ENCODE peak calls at places on chromosomes 13 and 19, in eight cellular contexts. One of them, this sample, is unnamed.

GRCh38 chr19:29565171-29565570 is 39.4 kb downstream of the VSTM2B start:
- DNase-seq in left lung: no peak
- DNase-seq in AG04449: no peak
- DNase-seq in GM06990: no peak
- DNase-seq in mucosa of descending colon: no peak
- DNase-seq in fibroblast of the aortic adventitia: no peak
- DNase-seq in H1: no peak
- DNase-seq in suprapubic skin: no peak
- DNase-seq in this sample: no peak

GRCh38 chr19:34023381-34023780 is 148.9 kb upstream of the LSM14A start:
- DNase-seq in GM06990: no peak
- DNase-seq in suprapubic skin: no peak
- DNase-seq in AG04449: no peak
- DNase-seq in H1: no peak
- DNase-seq in mucosa of descending colon: no peak
- DNase-seq in left lung: no peak
- DNase-seq in fibroblast of the aortic adventitia: no peak
- DNase-seq in this sample: no peak

GRCh38 chr13:25262261-25262660 is 25.0 kb downstream of the MTMR6 start:
- DNase-seq in GM06990: no peak
- DNase-seq in H1: no peak
- DNase-seq in left lung: no peak
- DNase-seq in suprapubic skin: no peak
- DNase-seq in mucosa of descending colon: no peak
- DNase-seq in AG04449: no peak
- DNase-seq in fibroblast of the aortic adventitia: no peak
- DNase-seq in this sample: no peak

GRCh38 chr19:47019431-47020041 is at the start of gene NPAS1:
- DNase-seq in mucosa of descending colon: no peak
- DNase-seq in H1: no peak
- DNase-seq in left lung: no peak
- DNase-seq in fibroblast of the aortic adventitia: no peak
- DNase-seq in AG04449: no peak
- DNase-seq in suprapubic skin: no peak
- DNase-seq in GM06990: no peak
- DNase-seq in this sample: no peak

GRCh38 chr13:24180743-24181384 is 20.3 kb downstream of the SPATA13 start:
- DNase-seq in fibroblast of the aortic adventitia: peak
- DNase-seq in GM06990: no peak
- DNase-seq in H1: no peak
- DNase-seq in suprapubic skin: no peak
- DNase-seq in AG04449: no peak
- DNase-seq in mucosa of descending colon: no peak
- DNase-seq in left lung: no peak
- DNase-seq in this sample: no peak

GRCh38 chr19:34430738-34431625 is 2.8 kb downstream of the UBA2 start:
- DNase-seq in GM06990: no peak
- DNase-seq in H1: no peak
- DNase-seq in mucosa of descending colon: no peak
- DNase-seq in fibroblast of the aortic adventitia: peak
- DNase-seq in AG04449: no peak
- DNase-seq in suprapubic skin: no peak
- DNase-seq in left lung: no peak
- DNase-seq in this sample: peak

GRCh38 chr19:4172861-4173473 is 9.4 kb downstream of the SIRT6 start:
- DNase-seq in mucosa of descending colon: peak
- DNase-seq in suprapubic skin: no peak
- DNase-seq in left lung: peak
- DNase-seq in H1: no peak
- DNase-seq in fibroblast of the aortic adventitia: peak
- DNase-seq in GM06990: no peak
- DNase-seq in AG04449: no peak
- DNase-seq in this sample: no peak

GRCh38 chr19:47663911-47664771 is 49.1 kb upstream of the EHD2 start:
- DNase-seq in fibroblast of the aortic adventitia: peak
- DNase-seq in H1: no peak
- DNase-seq in GM06990: no peak
- DNase-seq in AG04449: peak
- DNase-seq in mucosa of descending colon: no peak
- DNase-seq in suprapubic skin: peak
- DNase-seq in left lung: peak
- DNase-seq in this sample: no peak

GRCh38 chr19:40055832-40056504 is at the start of gene ZNF780B:
- DNase-seq in fibroblast of the aortic adventitia: peak
- DNase-seq in H1: peak
- DNase-seq in GM06990: peak
- DNase-seq in suprapubic skin: peak
- DNase-seq in AG04449: no peak
- DNase-seq in left lung: peak
- DNase-seq in mucosa of descending colon: peak
- DNase-seq in this sample: peak

GRCh38 chr19:43429395-43429794 is 14.7 kb downstream of the TEX101 start:
- DNase-seq in fibroblast of the aortic adventitia: no peak
- DNase-seq in left lung: no peak
- DNase-seq in suprapubic skin: no peak
- DNase-seq in H1: no peak
- DNase-seq in GM06990: no peak
- DNase-seq in mucosa of descending colon: no peak
- DNase-seq in AG04449: no peak
- DNase-seq in this sample: no peak

GRCh38 chr19:43433689-43434088 is 19.0 kb downstream of the TEX101 start:
- DNase-seq in fibroblast of the aortic adventitia: no peak
- DNase-seq in H1: no peak
- DNase-seq in AG04449: no peak
- DNase-seq in suprapubic skin: no peak
- DNase-seq in GM06990: no peak
- DNase-seq in mucosa of descending colon: no peak
- DNase-seq in left lung: no peak
- DNase-seq in this sample: no peak

GRCh38 chr19:43432866-43433673 is 18.4 kb downstream of the TEX101 start:
- DNase-seq in fibroblast of the aortic adventitia: peak
- DNase-seq in mucosa of descending colon: peak
- DNase-seq in H1: peak
- DNase-seq in left lung: peak
- DNase-seq in GM06990: peak
- DNase-seq in AG04449: no peak
- DNase-seq in suprapubic skin: no peak
- DNase-seq in this sample: peak

GRCh38 chr19:43430976-43431375 is 16.3 kb downstream of the TEX101 start:
- DNase-seq in mucosa of descending colon: no peak
- DNase-seq in AG04449: no peak
- DNase-seq in fibroblast of the aortic adventitia: no peak
- DNase-seq in suprapubic skin: no peak
- DNase-seq in H1: no peak
- DNase-seq in GM06990: no peak
- DNase-seq in left lung: no peak
- DNase-seq in this sample: no peak

DNA sequence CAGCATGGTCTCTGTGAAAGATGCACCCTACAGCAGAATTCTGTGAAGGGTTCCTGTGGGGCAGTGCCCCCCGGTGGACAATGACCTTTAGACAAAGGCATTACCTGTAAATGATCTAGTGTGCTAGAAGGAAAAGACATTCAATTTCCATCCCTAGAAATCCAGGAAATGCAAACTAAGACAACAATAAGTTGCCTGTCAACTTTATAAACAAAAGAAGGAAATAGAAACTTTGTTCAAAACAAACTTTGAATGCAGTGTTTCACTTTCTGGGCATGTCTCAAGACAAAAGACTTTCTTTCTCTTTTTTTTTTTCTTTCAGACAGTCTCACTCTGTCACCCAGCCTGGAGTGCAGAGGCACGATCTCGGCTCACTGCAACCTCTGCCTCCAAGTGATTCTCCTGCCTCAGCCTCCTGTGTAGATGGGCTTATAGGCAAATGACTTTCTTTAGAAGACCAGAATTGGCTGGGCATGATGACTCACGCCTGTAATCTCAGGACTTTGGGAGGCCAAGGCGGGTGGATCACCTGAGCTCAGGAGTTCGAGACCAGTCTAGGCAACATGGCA is 15.5 kb downstream of the TEX101 start:
- DNase-seq in AG04449: no peak
- DNase-seq in H1: no peak
- DNase-seq in suprapubic skin: no peak
- DNase-seq in fibroblast of the aortic adventitia: peak
- DNase-seq in mucosa of descending colon: no peak
- DNase-seq in left lung: no peak
- DNase-seq in GM06990: no peak
- DNase-seq in this sample: peak
- TF ChIP-seq CTCF in AG04449: peak
- TF ChIP-seq CTCF in H1: peak
- TF ChIP-seq CTCF in suprapubic skin: no peak
- TF ChIP-seq CTCF in fibroblast of the aortic adventitia: peak
- TF ChIP-seq CTCF in mucosa of descending colon: no peak
- TF ChIP-seq CTCF in left lung: no peak
- TF ChIP-seq CTCF in GM06990: no peak
- TF ChIP-seq CTCF in this sample: peak

GRCh38 chr19:56838680-56838929 is 1.9 kb downstream of the PEG3 start:
- DNase-seq in mucosa of descending colon: no peak
- DNase-seq in left lung: no peak
- DNase-seq in AG04449: no peak
- DNase-seq in GM06990: no peak
- DNase-seq in suprapubic skin: no peak
- DNase-seq in fibroblast of the aortic adventitia: no peak
- DNase-seq in H1: no peak
- DNase-seq in this sample: no peak

GRCh38 chr19:56838930-56839664 is 1.4 kb downstream of the PEG3 start:
- DNase-seq in suprapubic skin: peak
- DNase-seq in GM06990: no peak
- DNase-seq in fibroblast of the aortic adventitia: no peak
- DNase-seq in left lung: peak
- DNase-seq in mucosa of descending colon: peak
- DNase-seq in AG04449: no peak
- DNase-seq in H1: no peak
- DNase-seq in this sample: no peak

GRCh38 chr19:56840452-56841193 is at the start of the genes PEG3 and ZIM2:
- DNase-seq in mucosa of descending colon: peak
- DNase-seq in AG04449: no peak
- DNase-seq in left lung: peak
- DNase-seq in GM06990: no peak
- DNase-seq in H1: no peak
- DNase-seq in suprapubic skin: peak
- DNase-seq in fibroblast of the aortic adventitia: no peak
- DNase-seq in this sample: no peak

GRCh38 chr19:56841194-56841546 is 644 bp upstream of the PEG3 start:
- DNase-seq in suprapubic skin: no peak
- DNase-seq in GM06990: no peak
- DNase-seq in fibroblast of the aortic adventitia: no peak
- DNase-seq in left lung: no peak
- DNase-seq in H1: no peak
- DNase-seq in mucosa of descending colon: no peak
- DNase-seq in AG04449: no peak
- DNase-seq in this sample: no peak

DNA sequence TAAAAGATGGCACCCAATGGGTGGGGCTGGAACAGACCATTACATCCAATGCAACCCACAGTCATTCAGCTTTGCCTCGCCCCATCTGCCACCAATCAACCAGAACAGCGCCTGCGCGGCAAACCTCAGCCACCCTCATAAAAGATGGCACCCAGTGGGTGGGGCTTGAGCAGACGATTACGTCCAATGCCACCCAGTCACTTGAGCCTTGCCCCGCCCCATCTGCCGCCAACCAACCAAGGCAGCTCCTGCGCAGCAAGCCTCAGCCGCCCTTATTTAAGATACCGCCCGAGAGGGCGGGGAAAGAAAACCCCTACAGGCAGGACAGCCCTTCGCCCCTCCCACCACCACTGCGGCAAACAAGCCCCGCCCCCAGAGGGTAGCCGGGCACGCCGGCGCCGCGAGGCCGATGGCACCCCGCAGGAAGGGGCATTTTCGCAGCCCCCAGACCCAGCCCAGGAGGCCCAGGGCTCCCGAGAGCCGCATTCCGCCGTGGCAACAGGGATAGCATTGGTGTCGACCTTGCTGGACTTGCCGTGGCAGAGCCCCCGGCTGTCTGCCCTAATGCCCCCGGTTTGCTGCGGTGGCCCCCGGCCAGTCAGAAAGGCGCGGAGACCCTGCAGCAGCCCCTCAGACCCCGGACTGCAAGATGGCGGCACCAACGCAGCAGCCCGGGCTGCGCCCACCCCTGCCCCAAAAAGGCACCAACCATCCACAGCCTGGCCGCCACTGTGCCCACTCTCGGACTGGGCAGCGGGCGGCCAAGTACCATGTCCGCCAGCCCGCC is 668 bp downstream of the PEG3 start:
- DNase-seq in mucosa of descending colon: peak
- DNase-seq in fibroblast of the aortic adventitia: no peak
- DNase-seq in H1: no peak
- DNase-seq in suprapubic skin: peak
- DNase-seq in left lung: peak
- DNase-seq in GM06990: no peak
- DNase-seq in AG04449: no peak
- DNase-seq in this sample: no peak
- H3K4me3 ChIP-seq in mucosa of descending colon: no peak
- H3K4me3 ChIP-seq in fibroblast of the aortic adventitia: no peak
- H3K4me3 ChIP-seq in H1: no peak
- H3K4me3 ChIP-seq in suprapubic skin: peak
- H3K4me3 ChIP-seq in left lung: peak
- H3K4me3 ChIP-seq in GM06990: no peak
- H3K4me3 ChIP-seq in AG04449: no peak
- H3K4me3 ChIP-seq in this sample: no peak

DNA sequence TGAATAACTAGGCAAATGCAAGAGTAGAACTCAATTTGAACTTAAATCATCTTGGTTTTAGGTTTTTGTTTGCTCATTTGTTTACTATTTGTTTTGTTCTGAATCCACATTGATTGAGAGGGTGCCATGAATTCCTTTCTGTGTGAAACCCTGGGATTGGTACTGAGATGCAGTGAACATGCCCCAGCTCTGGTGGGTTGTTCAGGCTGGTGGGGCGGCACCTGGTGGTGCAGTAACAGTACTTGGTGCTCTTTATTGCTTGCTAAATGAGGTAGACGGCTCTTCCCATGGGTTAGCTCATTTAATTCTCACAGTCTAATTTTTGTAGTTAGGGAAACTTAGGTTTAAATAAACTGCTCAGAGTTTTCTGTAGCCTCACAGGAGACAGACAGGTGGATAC is 48.4 kb downstream of the WASF3 start:
- DNase-seq in left lung: no peak
- DNase-seq in GM06990: no peak
- DNase-seq in suprapubic skin: no peak
- DNase-seq in AG04449: no peak
- DNase-seq in fibroblast of the aortic adventitia: no peak
- DNase-seq in H1: peak
- DNase-seq in mucosa of descending colon: no peak
- DNase-seq in this sample: peak
- TF ChIP-seq CTCF in left lung: no peak
- TF ChIP-seq CTCF in GM06990: peak
- TF ChIP-seq CTCF in suprapubic skin: no peak
- TF ChIP-seq CTCF in AG04449: no peak
- TF ChIP-seq CTCF in fibroblast of the aortic adventitia: no peak
- TF ChIP-seq CTCF in H1: peak
- TF ChIP-seq CTCF in mucosa of descending colon: no peak
- TF ChIP-seq CTCF in this sample: peak

DNA sequence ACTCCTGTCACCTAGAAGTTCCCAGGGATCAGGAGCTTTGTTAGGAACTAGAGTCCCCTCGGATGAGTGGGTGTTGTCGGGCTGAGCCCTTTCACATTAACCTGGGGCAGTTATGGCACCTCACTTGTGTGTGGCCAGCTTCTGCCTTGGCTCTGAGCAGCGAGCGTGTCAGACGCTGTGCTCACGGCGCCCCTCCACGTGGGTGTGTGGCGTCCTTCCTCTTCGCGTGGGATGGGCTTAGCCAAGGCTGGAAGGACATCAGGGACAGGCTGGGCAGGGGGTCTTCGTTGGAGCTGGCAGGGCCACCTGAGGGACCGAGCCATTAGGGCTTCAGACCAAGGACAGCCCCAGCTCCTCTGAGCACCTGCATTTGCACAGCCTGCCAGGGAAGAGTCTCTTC is 23.4 kb downstream of the DOT1L start:
- DNase-seq in mucosa of descending colon: no peak
- DNase-seq in GM06990: no peak
- DNase-seq in left lung: no peak
- DNase-seq in fibroblast of the aortic adventitia: no peak
- DNase-seq in AG04449: no peak
- DNase-seq in H1: no peak
- DNase-seq in suprapubic skin: no peak
- DNase-seq in this sample: no peak
- H3K4me3 ChIP-seq in mucosa of descending colon: no peak
- H3K4me3 ChIP-seq in GM06990: no peak
- H3K4me3 ChIP-seq in left lung: no peak
- H3K4me3 ChIP-seq in fibroblast of the aortic adventitia: no peak
- H3K4me3 ChIP-seq in AG04449: no peak
- H3K4me3 ChIP-seq in H1: no peak
- H3K4me3 ChIP-seq in suprapubic skin: no peak
- H3K4me3 ChIP-seq in this sample: no peak